ENCODE peak calls at places on chromosomes 5 and 9, in ten cellular contexts. One of them, this sample, is unnamed.

GRCh38 chr5:31934156-31934555 is 240.0 kb downstream of the GOLPH3 start:
- DNase-seq in transverse colon: no peak
- DNase-seq in lower leg skin: no peak
- DNase-seq in K562: no peak
- DNase-seq in heart left ventricle: no peak
- DNase-seq in IMR-90: no peak
- DNase-seq in A549: no peak
- DNase-seq in Peyer's patch: no peak
- DNase-seq in gastrocnemius medialis: no peak
- DNase-seq in sigmoid colon: no peak
- DNase-seq in this sample: no peak

GRCh38 chr5:63843190-63843589 is 119.1 kb downstream of the HTR1A start:
- DNase-seq in transverse colon: peak; percentile 7
- DNase-seq in lower leg skin: no peak
- DNase-seq in K562: no peak
- DNase-seq in heart left ventricle: no peak
- DNase-seq in IMR-90: no peak
- DNase-seq in A549: no peak
- DNase-seq in Peyer's patch: no peak
- DNase-seq in gastrocnemius medialis: no peak
- DNase-seq in sigmoid colon: no peak
- DNase-seq in this sample: no peak

GRCh38 chr5:75756991-75757390 is 39.8 kb upstream of the POC5 start:
- DNase-seq in transverse colon: no peak
- DNase-seq in lower leg skin: no peak
- DNase-seq in K562: no peak
- DNase-seq in heart left ventricle: no peak
- DNase-seq in IMR-90: peak; percentile 11
- DNase-seq in A549: no peak
- DNase-seq in Peyer's patch: no peak
- DNase-seq in gastrocnemius medialis: no peak
- DNase-seq in sigmoid colon: no peak
- DNase-seq in this sample: no peak

GRCh38 chr9:94610181-94610591 is 16.6 kb upstream of the FBP2 start:
- DNase-seq in transverse colon: no peak
- DNase-seq in lower leg skin: no peak
- DNase-seq in K562: no peak
- DNase-seq in heart left ventricle: no peak
- DNase-seq in IMR-90: no peak
- DNase-seq in A549: no peak
- DNase-seq in Peyer's patch: no peak
- DNase-seq in gastrocnemius medialis: no peak
- DNase-seq in sigmoid colon: no peak
- DNase-seq in this sample: no peak

GRCh38 chr5:72688926-72689325 is 127.5 kb upstream of the TNPO1 start:
- DNase-seq in transverse colon: no peak
- DNase-seq in lower leg skin: no peak
- DNase-seq in K562: no peak
- DNase-seq in heart left ventricle: no peak
- DNase-seq in IMR-90: no peak
- DNase-seq in A549: no peak
- DNase-seq in Peyer's patch: no peak
- DNase-seq in gastrocnemius medialis: no peak
- DNase-seq in sigmoid colon: no peak
- DNase-seq in this sample: no peak

GRCh38 chr5:32928761-32929160 is 217.6 kb downstream of the NPR3 start:
- DNase-seq in transverse colon: no peak
- DNase-seq in lower leg skin: no peak
- DNase-seq in K562: no peak
- DNase-seq in heart left ventricle: no peak
- DNase-seq in IMR-90: peak; percentile 72
- DNase-seq in A549: no peak
- DNase-seq in Peyer's patch: no peak
- DNase-seq in gastrocnemius medialis: no peak
- DNase-seq in sigmoid colon: no peak
- DNase-seq in this sample: no peak

GRCh38 chr5:99122976-99123375 is 194.2 kb upstream of the CHD1 start:
- DNase-seq in transverse colon: no peak
- DNase-seq in lower leg skin: no peak
- DNase-seq in K562: no peak
- DNase-seq in heart left ventricle: no peak
- DNase-seq in IMR-90: peak; percentile 1
- DNase-seq in A549: no peak
- DNase-seq in Peyer's patch: no peak
- DNase-seq in gastrocnemius medialis: no peak
- DNase-seq in sigmoid colon: no peak
- DNase-seq in this sample: no peak

GRCh38 chr5:16957305-16958165 is 21.4 kb upstream of the MYO10 start:
- DNase-seq in transverse colon: no peak
- DNase-seq in lower leg skin: peak; percentile 72
- DNase-seq in K562: no peak
- DNase-seq in heart left ventricle: no peak
- DNase-seq in IMR-90: peak; percentile 98
- DNase-seq in A549: no peak
- DNase-seq in Peyer's patch: no peak
- DNase-seq in gastrocnemius medialis: no peak
- DNase-seq in sigmoid colon: no peak
- DNase-seq in this sample: peak; percentile 70

GRCh38 chr5:527646-528591 is 3.7 kb upstream of the SLC9A3 start:
- DNase-seq in transverse colon: no peak
- DNase-seq in lower leg skin: no peak
- DNase-seq in K562: no peak
- DNase-seq in heart left ventricle: peak; percentile 15
- DNase-seq in IMR-90: no peak
- DNase-seq in A549: no peak
- DNase-seq in Peyer's patch: no peak
- DNase-seq in gastrocnemius medialis: no peak
- DNase-seq in sigmoid colon: no peak
- DNase-seq in this sample: no peak

GRCh38 chr9:136312436-136312835 is 8.5 kb upstream of the CCDC187 start:
- DNase-seq in transverse colon: peak; percentile 31
- DNase-seq in lower leg skin: no peak
- DNase-seq in K562: peak; percentile 58
- DNase-seq in heart left ventricle: peak; percentile 62
- DNase-seq in IMR-90: peak; percentile 58
- DNase-seq in A549: peak; percentile 74
- DNase-seq in Peyer's patch: no peak
- DNase-seq in gastrocnemius medialis: no peak
- DNase-seq in sigmoid colon: no peak
- DNase-seq in this sample: peak; percentile 96

GRCh38 chr9:8855046-8855445 is 1055.5 kb upstream of the DMAC1 start:
- DNase-seq in transverse colon: no peak
- DNase-seq in lower leg skin: no peak
- DNase-seq in K562: no peak
- DNase-seq in heart left ventricle: no peak
- DNase-seq in IMR-90: no peak
- DNase-seq in A549: no peak
- DNase-seq in Peyer's patch: no peak
- DNase-seq in gastrocnemius medialis: no peak
- DNase-seq in sigmoid colon: no peak
- DNase-seq in this sample: no peak

GRCh38 chr5:172699423-172699822 is 58.4 kb downstream of the NEURL1B start:
- DNase-seq in transverse colon: no peak
- DNase-seq in lower leg skin: no peak
- DNase-seq in K562: no peak
- DNase-seq in heart left ventricle: no peak
- DNase-seq in IMR-90: no peak
- DNase-seq in A549: no peak
- DNase-seq in Peyer's patch: no peak
- DNase-seq in gastrocnemius medialis: no peak
- DNase-seq in sigmoid colon: no peak
- DNase-seq in this sample: no peak

GRCh38 chr5:172696171-172696849 is 55.2 kb downstream of the NEURL1B start:
- DNase-seq in transverse colon: no peak
- DNase-seq in lower leg skin: no peak
- DNase-seq in K562: no peak
- DNase-seq in heart left ventricle: peak; percentile 87
- DNase-seq in IMR-90: no peak
- DNase-seq in A549: no peak
- DNase-seq in Peyer's patch: no peak
- DNase-seq in gastrocnemius medialis: no peak
- DNase-seq in sigmoid colon: no peak
- DNase-seq in this sample: no peak

GRCh38 chr5:172699999-172700685 is 59.1 kb downstream of the NEURL1B start:
- DNase-seq in transverse colon: no peak
- DNase-seq in lower leg skin: no peak
- DNase-seq in K562: no peak
- DNase-seq in heart left ventricle: no peak
- DNase-seq in IMR-90: no peak
- DNase-seq in A549: no peak
- DNase-seq in Peyer's patch: no peak
- DNase-seq in gastrocnemius medialis: no peak
- DNase-seq in sigmoid colon: peak; percentile 64
- DNase-seq in this sample: no peak

GRCh38 chr5:172695431-172696054 is 54.5 kb downstream of the NEURL1B start:
- DNase-seq in transverse colon: no peak
- DNase-seq in lower leg skin: no peak
- DNase-seq in K562: no peak
- DNase-seq in heart left ventricle: no peak
- DNase-seq in IMR-90: no peak
- DNase-seq in A549: no peak
- DNase-seq in Peyer's patch: no peak
- DNase-seq in gastrocnemius medialis: no peak
- DNase-seq in sigmoid colon: peak; percentile 70
- DNase-seq in this sample: no peak

DNA sequence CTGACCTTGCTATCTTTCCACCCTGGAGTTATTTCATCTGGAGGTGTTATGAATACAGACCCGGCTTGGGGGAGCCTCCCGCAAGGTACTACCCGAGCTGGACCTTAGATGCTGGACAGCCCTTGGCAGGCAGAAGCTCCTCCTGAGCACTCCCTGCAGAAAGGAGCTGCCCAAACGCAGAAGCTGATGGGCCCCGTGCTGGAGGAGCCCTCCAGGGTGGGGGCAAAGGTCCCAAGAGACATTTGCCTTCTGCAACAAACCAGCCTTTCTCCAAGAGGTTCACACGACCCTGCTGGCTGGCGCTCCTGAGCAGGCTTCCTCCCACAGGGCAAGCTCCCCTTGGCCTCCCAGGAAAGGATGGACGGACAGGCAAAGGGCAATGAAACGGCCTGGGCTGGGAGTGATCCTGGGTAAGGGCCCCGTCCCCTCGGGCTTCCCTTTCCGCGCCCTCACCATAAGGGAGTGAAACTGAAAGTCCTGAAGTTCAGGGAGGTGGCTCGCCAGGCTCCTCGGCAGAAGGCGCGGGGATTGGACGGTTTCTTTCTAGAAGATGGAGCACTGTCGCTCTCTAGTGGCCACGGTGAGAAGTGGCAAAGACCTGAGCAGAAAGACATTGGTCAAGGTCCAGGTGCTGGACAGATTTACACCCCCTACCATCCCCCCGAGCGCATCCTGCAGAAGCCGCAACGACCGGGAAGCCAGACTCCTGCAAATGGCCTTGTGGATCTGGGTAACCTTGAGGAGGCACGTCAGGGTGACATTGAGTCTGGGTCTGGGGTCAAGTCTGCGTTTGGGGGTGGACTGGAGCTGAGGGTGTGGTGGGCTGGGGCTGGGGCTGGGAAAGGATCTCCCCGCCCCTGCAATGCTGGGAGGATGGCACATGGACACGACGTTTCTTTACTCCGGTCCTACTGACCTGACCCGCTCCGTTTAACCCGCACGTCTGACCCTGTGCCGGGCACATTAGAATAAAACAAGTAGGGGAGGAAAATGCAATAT is 56.4 kb downstream of the NEURL1B start:
- DNase-seq in transverse colon: peak; percentile 93
- DNase-seq in lower leg skin: peak; percentile 97
- DNase-seq in K562: peak; percentile 79
- DNase-seq in heart left ventricle: peak; percentile 94
- DNase-seq in IMR-90: peak; percentile 78
- DNase-seq in A549: peak; percentile 80
- DNase-seq in Peyer's patch: peak; percentile 86
- DNase-seq in gastrocnemius medialis: peak; percentile 77
- DNase-seq in sigmoid colon: peak; percentile 95
- DNase-seq in this sample: peak; percentile 81
- TF ChIP-seq POLR2A in transverse colon: peak; percentile 57
- TF ChIP-seq POLR2A in lower leg skin: no peak
- TF ChIP-seq POLR2A in K562: no peak
- TF ChIP-seq POLR2A in heart left ventricle: peak; percentile 49
- TF ChIP-seq POLR2A in IMR-90: no peak
- TF ChIP-seq POLR2A in A549: no peak
- TF ChIP-seq POLR2A in Peyer's patch: peak; percentile 44
- TF ChIP-seq POLR2A in gastrocnemius medialis: peak; percentile 31
- TF ChIP-seq POLR2A in sigmoid colon: no peak
- TF ChIP-seq POLR2A in this sample: no peak

GRCh38 chr5:181207214-181207959 is 2.4 kb upstream of the TRIM7 start:
- DNase-seq in transverse colon: peak; percentile 80
- DNase-seq in lower leg skin: peak; percentile 95
- DNase-seq in K562: peak; percentile 36
- DNase-seq in heart left ventricle: peak; percentile 62
- DNase-seq in IMR-90: peak; percentile 93
- DNase-seq in A549: peak; percentile 60
- DNase-seq in Peyer's patch: peak; percentile 68
- DNase-seq in gastrocnemius medialis: no peak
- DNase-seq in sigmoid colon: peak; percentile 90
- DNase-seq in this sample: peak; percentile 58
- TF ChIP-seq POLR2A in transverse colon: no peak
- TF ChIP-seq POLR2A in lower leg skin: no peak
- TF ChIP-seq POLR2A in K562: peak; percentile 35
- TF ChIP-seq POLR2A in heart left ventricle: no peak
- TF ChIP-seq POLR2A in IMR-90: no peak
- TF ChIP-seq POLR2A in A549: peak; percentile 28
- TF ChIP-seq POLR2A in Peyer's patch: no peak
- TF ChIP-seq POLR2A in gastrocnemius medialis: peak; percentile 18
- TF ChIP-seq POLR2A in sigmoid colon: no peak
- TF ChIP-seq POLR2A in this sample: peak; percentile 21

DNA sequence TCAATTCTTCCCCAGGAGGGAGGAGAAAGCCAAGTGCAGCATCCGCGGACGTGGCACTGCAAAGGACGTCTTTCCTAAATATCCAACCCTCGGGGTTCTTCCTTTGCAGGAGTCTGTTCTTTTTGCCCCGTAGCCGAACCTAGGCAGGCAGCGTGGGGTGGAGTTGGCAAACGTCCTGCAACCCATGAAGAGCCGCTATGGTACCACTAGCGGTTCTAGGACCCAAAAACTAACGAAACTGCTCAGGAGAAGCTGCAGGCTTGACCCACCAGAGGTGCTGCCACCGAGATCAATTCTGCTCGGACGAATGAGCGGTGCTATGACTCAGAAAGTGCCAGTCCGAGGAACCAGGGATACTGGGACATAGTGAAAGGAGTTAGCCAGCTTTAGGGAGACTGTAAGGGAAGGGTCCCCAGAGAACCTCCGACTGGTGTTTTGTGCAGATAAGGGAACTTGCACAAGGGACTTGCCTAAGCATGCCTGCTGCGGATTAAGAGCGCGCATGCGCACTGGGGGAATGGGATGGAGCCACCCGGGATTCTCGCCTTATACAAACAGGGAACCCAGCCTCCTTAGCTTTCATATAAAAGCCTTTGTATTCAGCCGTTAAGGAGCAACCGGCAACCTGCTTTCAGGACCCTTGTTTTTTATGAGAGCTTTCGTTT is 32.7 kb downstream of the ANXA2R start:
- DNase-seq in transverse colon: peak; percentile 84
- DNase-seq in lower leg skin: peak; percentile 96
- DNase-seq in K562: peak; percentile 92
- DNase-seq in heart left ventricle: peak; percentile 88
- DNase-seq in IMR-90: peak; percentile 91
- DNase-seq in A549: peak; percentile 74
- DNase-seq in Peyer's patch: peak; percentile 76
- DNase-seq in gastrocnemius medialis: no peak
- DNase-seq in sigmoid colon: peak; percentile 89
- DNase-seq in this sample: peak; percentile 54
- TF ChIP-seq POLR2A in transverse colon: no peak
- TF ChIP-seq POLR2A in lower leg skin: no peak
- TF ChIP-seq POLR2A in K562: no peak
- TF ChIP-seq POLR2A in heart left ventricle: no peak
- TF ChIP-seq POLR2A in IMR-90: peak; percentile 26
- TF ChIP-seq POLR2A in A549: peak; percentile 50
- TF ChIP-seq POLR2A in Peyer's patch: no peak
- TF ChIP-seq POLR2A in gastrocnemius medialis: no peak
- TF ChIP-seq POLR2A in sigmoid colon: no peak
- TF ChIP-seq POLR2A in this sample: peak; percentile 25

GRCh38 chr5:103119765-103120606 is at the start of the genes GIN1 and PPIP5K2:
- DNase-seq in transverse colon: peak; percentile 98
- DNase-seq in lower leg skin: peak; percentile 99
- DNase-seq in K562: peak; percentile 86
- DNase-seq in heart left ventricle: peak; percentile 96
- DNase-seq in IMR-90: peak; percentile 98
- DNase-seq in A549: peak; percentile 87
- DNase-seq in Peyer's patch: peak; percentile 94
- DNase-seq in gastrocnemius medialis: peak; percentile 92
- DNase-seq in sigmoid colon: peak; percentile 97
- DNase-seq in this sample: peak; percentile 57
- TF ChIP-seq POLR2A in transverse colon: peak; percentile 88
- TF ChIP-seq POLR2A in lower leg skin: no peak
- TF ChIP-seq POLR2A in K562: peak; percentile 94
- TF ChIP-seq POLR2A in heart left ventricle: peak; percentile 71
- TF ChIP-seq POLR2A in IMR-90: peak; percentile 76
- TF ChIP-seq POLR2A in A549: peak; percentile 66
- TF ChIP-seq POLR2A in Peyer's patch: peak; percentile 71
- TF ChIP-seq POLR2A in gastrocnemius medialis: peak; percentile 46
- TF ChIP-seq POLR2A in sigmoid colon: peak; percentile 54
- TF ChIP-seq POLR2A in this sample: peak; percentile 39